ENCODE peak calls at places on chromosomes 11 and 22, in four cellular contexts. U, M, E and C are unnamed samples.
A peak's percentile ranks its signal among the peaks of the same experiment; 100 is the strongest.

GRCh38 chr11:86046111-86046510 is 22.8 kb downstream of the PICALM start:
- DNase-seq in M (no peak), U (no peak), E (no peak), C (no peak)

GRCh38 chr11:64745523-64746328 is 1.8 kb upstream of the RASGRP2 start:
- DNase-seq in E (peak; percentile 62), U (peak; percentile 97), M (peak; percentile 87), C (peak; percentile 87)

GRCh38 chr11:69529001-69529400 is 47.5 kb downstream of the LINC01488 start:
- DNase-seq in M (no peak), U (peak; percentile 56), E (no peak), C (no peak)

GRCh38 chr22:29748248-29748893 is 18.4 kb downstream of the ZMAT5 start:
- DNase-seq in M (no peak), U (no peak), E (no peak), C (no peak)

GRCh38 chr11:66277475-66278391 is at the start of gene CNIH2:
- DNase-seq in M (peak; percentile 33), U (no peak), E (no peak), C (peak; percentile 76)

GRCh38 chr11:11461473-11461872 is 108.4 kb upstream of the CSNK2A3 start:
- DNase-seq in E (no peak), U (no peak), M (no peak), C (no peak)

GRCh38 chr22:30386608-30386959 is 627 bp downstream of the RNF215 start:
- DNase-seq in E (no peak), M (no peak), U (peak; percentile 74), C (no peak)

GRCh38 chr11:100681064-100681502 is 6.0 kb upstream of the ARHGAP42 start:
- DNase-seq in U (peak; percentile 75), M (peak; percentile 63), E (no peak), C (peak; percentile 86)

GRCh38 chr22:19868773-19869471 is 14.2 kb upstream of the GNB1L start:
- DNase-seq in U (peak; percentile 58), M (no peak), E (no peak), C (no peak)

GRCh38 chr11:46363031-46363407 is 15.8 kb downstream of the DGKZ start:
- DNase-seq in E (no peak), M (no peak), U (no peak), C (no peak)

GRCh38 chr11:36048496-36049247 is 104.8 kb downstream of the LDLRAD3 start:
- DNase-seq in U (no peak), M (no peak), E (no peak), C (no peak)

GRCh38 chr22:19817561-19818263 is 37.0 kb downstream of the GNB1L start:
- DNase-seq in M (no peak), E (no peak), U (no peak), C (no peak)

GRCh38 chr11:3873712-3874349 is 18.4 kb downstream of the STIM1 start:
- DNase-seq in M (no peak), U (no peak), E (no peak), C (no peak)

GRCh38 chr11:17781626-17782025 is 47.0 kb downstream of the KCNC1 start:
- DNase-seq in E (no peak), M (no peak), U (no peak), C (no peak)

GRCh38 chr11:121112498-121113455 is 11.7 kb downstream of the TECTA start:
- DNase-seq in M (peak; percentile 57), E (no peak), U (peak; percentile 76), C (peak; percentile 76)

GRCh38 chr11:116787786-116788486 is at the start of gene ZPR1:
- DNase-seq in M (peak; percentile 87), U (peak; percentile 92), E (peak; percentile 69), C (peak; percentile 94)

GRCh38 chr11:78080818-78081495 is 1.3 kb upstream of the NDUFC2 start:
- DNase-seq in E (no peak), U (no peak), M (no peak), C (no peak)

GRCh38 chr11:11898648-11899047 is 56.9 kb downstream of the USP47 start:
- DNase-seq in U (no peak), E (no peak), M (no peak), C (no peak)

GRCh38 chr11:45870706-45871105 is 14.7 kb upstream of the MAPK8IP1 start:
- DNase-seq in U (no peak), E (no peak), M (no peak), C (no peak)

GRCh38 chr11:76190376-76190775 is 15.9 kb downstream of the WNT11 start:
- DNase-seq in U (no peak), E (no peak), M (no peak), C (no peak)

GRCh38 chr11:2547806-2548205 is 103.0 kb downstream of the KCNQ1 start:
- DNase-seq in E (no peak), M (no peak), U (peak; percentile 56), C (no peak)

GRCh38 chr11:126411971-126412381 is 56.5 kb downstream of the ST3GAL4 start:
- DNase-seq in M (no peak), U (no peak), E (no peak), C (no peak)

GRCh38 chr11:73143126-73143838 is 1.2 kb upstream of the FCHSD2 start:
- DNase-seq in M (peak; percentile 20), E (no peak), U (no peak), C (peak; percentile 31)

GRCh38 chr11:74478877-74479276 is 11.5 kb upstream of the KCNE3 start:
- DNase-seq in M (no peak), U (no peak), E (no peak), C (no peak)

GRCh38 chr11:134725211-134725610 is 313.2 kb upstream of the B3GAT1 start:
- DNase-seq in E (no peak), M (no peak), U (no peak), C (no peak)

GRCh38 chr11:75554258-75555022 is 7.6 kb upstream of the SERPINH1 start:
- DNase-seq in U (peak; percentile 99), E (no peak), M (no peak), C (no peak)

GRCh38 chr11:123233978-123234340 is 38.9 kb upstream of the CLMP start:
- DNase-seq in U (no peak), E (no peak), M (no peak), C (no peak)

GRCh38 chr11:8282621-8283509 is 19.2 kb upstream of the LMO1 start:
- DNase-seq in M (no peak), U (peak; percentile 32), E (no peak), C (no peak)

GRCh38 chr22:31347251-31348008 is 1.3 kb upstream of the PATZ1 start:
- DNase-seq in E (no peak), M (peak; percentile 74), U (peak; percentile 82), C (peak; percentile 74)

GRCh38 chr11:113119074-113119473 is 157.9 kb downstream of the NCAM1 start:
- DNase-seq in E (no peak), M (no peak), U (no peak), C (no peak)

GRCh38 chr11:65468874-65469333 is 29.9 kb upstream of the MALAT1 start:
- DNase-seq in M (peak; percentile 84), E (no peak), U (peak; percentile 78), C (peak; percentile 83)

GRCh38 chr11:122025757-122026156 is 90.3 kb downstream of the BLID start:
- DNase-seq in M (no peak), E (no peak), U (no peak), C (no peak)

GRCh38 chr11:121265586-121265985 is 27.0 kb upstream of the SC5D start:
- DNase-seq in E (no peak), M (no peak), U (no peak), C (no peak)

GRCh38 chr22:44671742-44672141 is 30.3 kb upstream of the PRR5 start:
- DNase-seq in M (peak; percentile 64), U (no peak), E (no peak), C (no peak)

GRCh38 chr11:66311965-66312548 is 4.8 kb downstream of the CD248 start:
- DNase-seq in U (peak; percentile 96), E (peak; percentile 94), M (peak; percentile 99), C (peak; percentile 90)

GRCh38 chr11:37107415-37107814 is 509.4 kb upstream of the RAG2 start:
- DNase-seq in E (no peak), U (no peak), M (no peak), C (no peak)

GRCh38 chr11:122784325-122785155 is 53.8 kb upstream of the CRTAM start:
- DNase-seq in U (peak; percentile 77), E (no peak), M (no peak), C (no peak)

GRCh38 chr22:42072606-42073330 is 1.3 kb upstream of the PHETA2 start:
- DNase-seq in E (no peak), U (no peak), M (peak; percentile 26), C (no peak)

GRCh38 chr11:69378303-69379141 is 84.6 kb downstream of the MYEOV start:
- DNase-seq in M (no peak), E (no peak), U (peak; percentile 53), C (no peak)

DNA sequence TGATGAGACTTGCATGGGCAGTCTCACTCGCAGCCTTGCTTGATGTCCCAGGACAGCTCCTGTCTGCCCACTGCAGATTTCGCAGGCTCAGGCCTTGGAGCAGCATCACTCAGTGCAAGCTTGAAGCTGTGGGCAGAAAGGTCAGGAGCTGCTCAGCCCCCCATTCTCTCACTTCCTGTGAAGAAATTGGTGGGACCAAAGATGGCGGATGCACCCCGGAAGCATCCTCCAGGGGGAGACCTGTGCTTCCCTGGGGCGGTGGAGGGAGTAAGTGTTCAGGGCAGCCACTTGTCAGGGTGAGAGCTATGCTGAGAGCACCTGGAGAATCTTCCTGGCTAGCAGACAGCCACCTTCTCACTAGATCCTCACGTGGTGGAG is 11.3 kb downstream of the PLAAT2 start:
- DNase-seq in U (peak; percentile 46), E (no peak), M (peak; percentile 73), C (no peak)
- TF ChIP-seq CTCF in U (no peak), E (no peak), M (no peak), C (no peak)

GRCh38 chr11:95835768-95836488 is 45.6 kb downstream of the CEP57 start:
- DNase-seq in E (peak; percentile 8), U (peak; percentile 80), M (peak; percentile 60), C (peak; percentile 24)
- TF ChIP-seq CTCF in E (peak; percentile 86), U (peak; percentile 80), M (peak; percentile 85), C (peak; percentile 85)

GRCh38 chr22:46273432-46274148 is 5.8 kb downstream of the TTC38 start:
- DNase-seq in E (no peak), M (no peak), U (no peak), C (no peak)

GRCh38 chr22:46272196-46272595 is 4.4 kb downstream of the TTC38 start:
- DNase-seq in M (no peak), E (no peak), U (no peak), C (no peak)

GRCh38 chr22:46274381-46274780 is 6.6 kb downstream of the TTC38 start:
- DNase-seq in E (no peak), U (no peak), M (no peak), C (no peak)

GRCh38 chr22:46275455-46276129 is 7.8 kb downstream of the TTC38 start:
- DNase-seq in M (no peak), U (no peak), E (no peak), C (no peak)

GRCh38 chr22:46272762-46273431 is 5.1 kb downstream of the TTC38 start:
- DNase-seq in U (no peak), E (no peak), M (no peak), C (no peak)
- TF ChIP-seq CTCF in U (no peak), E (no peak), M (no peak), C (no peak)

GRCh38 chr11:30665067-30665466 is 78.9 kb upstream of the MPPED2 start:
- DNase-seq in E (no peak), M (no peak), U (no peak), C (no peak)
- TF ChIP-seq CTCF in E (no peak), M (no peak), U (no peak), C (no peak)

GRCh38 chr11:22787565-22788162 is 41.9 kb downstream of the SVIP start:
- DNase-seq in M (peak; percentile 41), E (no peak), U (no peak), C (peak; percentile 39)
- TF ChIP-seq CTCF in M (peak; percentile 92), E (peak; percentile 86), U (peak; percentile 55), C (no peak)